ENCODE peak calls at places on chromosomes 3 and 15, in five cellular contexts. W is stimulated activated memory B cell treated with anti-CD40 and anti-IgM and Interleukin-4, amounts not matched to agents 10 μg/mL and 1 μg/mL and 100 μg/mL, for 72 hours; G is left lung; T is CD4-positive, alpha-beta T cell; R is stimulated activated naive CD8-positive, alpha-beta T cell treated with anti-CD3 and anti-CD28 coated beads, Interleukin-15, amount 100 ng/mL, for 72 hours. M is an unnamed sample.

GRCh38 chr3:118501152-118501551 is 533.5 kb downstream of the IGSF11 start:
- ATAC-seq in R (no peak), T (no peak), W (no peak), G (peak), M (peak)

GRCh38 chr15:65411470-65412071 is 11.2 kb downstream of the IGDCC4 start:
- ATAC-seq in T (no peak), R (no peak), W (no peak), G (no peak), M (no peak)

GRCh38 chr3:18575573-18575972 is 150.4 kb upstream of the SATB1 start:
- ATAC-seq in T (no peak), R (no peak), W (no peak), G (no peak), M (peak)

GRCh38 chr3:122146466-122146865 is 37.0 kb upstream of the CASR start:
- ATAC-seq in R (peak), W (peak), T (no peak), G (no peak), M (peak)

GRCh38 chr15:57510647-57511046 is 81.1 kb upstream of the MYZAP start:
- ATAC-seq in W (no peak), G (peak), R (no peak), T (no peak), M (no peak)

GRCh38 chr3:94071713-94072284 is 8.9 kb downstream of the NSUN3 start:
- ATAC-seq in T (peak), R (peak), W (peak), G (no peak), M (no peak)

GRCh38 chr3:39428745-39429201 is 22.3 kb downstream of the RPSA start:
- ATAC-seq in T (no peak), R (no peak), W (no peak), G (no peak), M (peak)

GRCh38 chr3:188962253-188963247 is 209.2 kb upstream of the TPRG1 start:
- ATAC-seq in G (no peak), W (no peak), R (peak), T (no peak), M (no peak)

GRCh38 chr3:125069452-125069851 is 13.7 kb upstream of the HEG1 start:
- ATAC-seq in G (peak), R (no peak), T (no peak), W (peak), M (no peak)

GRCh38 chr3:146044046-146044445 is 116.9 kb downstream of the PLOD2 start:
- ATAC-seq in W (no peak), R (no peak), G (no peak), T (no peak), M (peak)

GRCh38 chr3:52533623-52534280 is at the start of gene NT5DC2:
- ATAC-seq in G (peak), W (peak), R (peak), T (peak), M (peak)

GRCh38 chr3:193335031-193335430 is 43.5 kb downstream of the ATP13A5 start:
- ATAC-seq in T (no peak), G (no peak), R (no peak), W (no peak), M (peak)

GRCh38 chr15:28913171-28913765 is 27.5 kb downstream of the APBA2 start:
- ATAC-seq in R (no peak), T (no peak), G (no peak), W (no peak), M (no peak)

GRCh38 chr15:64710664-64711441 is 64.5 kb downstream of the RBPMS2 start:
- ATAC-seq in W (no peak), G (no peak), R (no peak), T (no peak), M (no peak)

GRCh38 chr3:38438421-38438820 is 15.3 kb upstream of the ACVR2B start:
- ATAC-seq in T (no peak), G (no peak), R (no peak), W (no peak), M (no peak)

GRCh38 chr3:27279153-27279552 is 90.0 kb downstream of the NEK10 start:
- ATAC-seq in W (no peak), G (peak), T (no peak), R (no peak), M (no peak)

GRCh38 chr15:64045106-64045435 is 1.2 kb downstream of the DAPK2 start:
- ATAC-seq in W (peak), R (no peak), G (peak), T (no peak), M (no peak)

GRCh38 chr15:26051771-26052685 is 188.9 kb upstream of the ATP10A start:
- ATAC-seq in T (no peak), R (no peak), W (no peak), G (no peak), M (no peak)

GRCh38 chr15:97648728-97649127 is 311.8 kb upstream of the ARRDC4 start:
- ATAC-seq in T (no peak), W (no peak), R (no peak), G (no peak), M (no peak)

GRCh38 chr3:37148208-37148607 is 26.2 kb downstream of the LRRFIP2 start:
- ATAC-seq in W (no peak), G (no peak), R (no peak), T (no peak), M (no peak)

GRCh38 chr15:52730163-52730562 is 51.0 kb upstream of the ATOSA start:
- ATAC-seq in R (peak), W (peak), T (peak), G (peak), M (peak)

GRCh38 chr3:117255736-117256135 is 546.2 kb downstream of the TUSC7 start:
- ATAC-seq in R (no peak), T (no peak), W (no peak), G (no peak), M (no peak)

GRCh38 chr3:126293370-126294082 is 63.7 kb downstream of the KLF15 start:
- ATAC-seq in T (no peak), R (no peak), G (peak), W (no peak), M (no peak)

GRCh38 chr15:95645791-95646338 is 684.6 kb upstream of the NR2F2 start:
- ATAC-seq in T (no peak), W (no peak), G (no peak), R (no peak), M (no peak)

GRCh38 chr15:98440917-98441316 is 207.4 kb upstream of the IGF1R start:
- ATAC-seq in W (peak), R (no peak), G (no peak), T (no peak), M (no peak)

GRCh38 chr3:84783281-84783680 is 175.5 kb upstream of the CADM2 start:
- ATAC-seq in T (no peak), G (no peak), W (no peak), R (no peak), M (no peak)

GRCh38 chr15:31259562-31260252 is 66.9 kb upstream of the KLF13 start:
- ATAC-seq in G (no peak), R (no peak), W (no peak), T (no peak), M (no peak)

GRCh38 chr3:56782900-56783299 is 18.8 kb downstream of the ARHGEF3 start:
- ATAC-seq in G (no peak), T (no peak), R (peak), W (no peak), M (no peak)

GRCh38 chr3:150875548-150875947 is 29.7 kb downstream of the MINDY4B start:
- ATAC-seq in W (peak), T (no peak), R (no peak), G (peak), M (no peak)

GRCh38 chr3:99859855-99860254 is 42.2 kb downstream of the CMSS1 start:
- ATAC-seq in W (no peak), G (peak), R (no peak), T (no peak), M (peak)

GRCh38 chr3:11592460-11593298 is 51.0 kb downstream of the VGLL4 start:
- ATAC-seq in R (no peak), W (no peak), G (peak), T (no peak), M (no peak)

GRCh38 chr3:15528881-15529537 is 7.5 kb upstream of the COLQ start:
- ATAC-seq in R (no peak), W (no peak), G (peak), T (no peak), M (no peak)

GRCh38 chr3:31754575-31755278 is 222.0 kb downstream of the STT3B start:
- ATAC-seq in W (peak), G (no peak), T (no peak), R (peak), M (no peak)

GRCh38 chr3:50385741-50386140 is 26.4 kb upstream of the TMEM115 start:
- ATAC-seq in W (no peak), G (no peak), R (no peak), T (no peak), M (no peak)

GRCh38 chr3:136141296-136141785 is 54.8 kb downstream of the MSL2 start:
- ATAC-seq in W (no peak), R (peak), T (no peak), G (no peak), M (no peak)

GRCh38 chr3:11238057-11238456 is 34.1 kb upstream of the ATG7 start:
- ATAC-seq in G (peak), R (peak), T (no peak), W (no peak), M (no peak)

GRCh38 chr3:138408751-138409161 is 25.7 kb upstream of the ESYT3 start:
- ATAC-seq in W (no peak), G (no peak), R (no peak), T (no peak), M (no peak)

GRCh38 chr3:37143821-37144220 is 30.6 kb downstream of the LRRFIP2 start:
- ATAC-seq in G (peak), W (no peak), T (no peak), R (no peak), M (no peak)

M was measured in esophagus mucosa.